ENCODE peak calls at places on chromosomes 7 and 10, in six cellular contexts. I, X, M, R, G and K are unnamed samples. For H3K79me2 and H3K4me1, the result is how much of the 10 kb centered on the place peaks cover.

GRCh38 chr10:5219262-5219661 is 22.6 kb downstream of the AKR1C4 start:
- DNase-seq in X (no peak), R (no peak), M (no peak), I (no peak), G (no peak), K (no peak)

GRCh38 chr7:156765901-156766656 is 125.5 kb downstream of the RNF32 start:
- DNase-seq in R (no peak), M (no peak), I (peak), X (peak), G (no peak), K (no peak)

GRCh38 chr7:78151229-78151628 is 352.7 kb downstream of the PHTF2 start:
- DNase-seq in R (no peak), G (peak), X (no peak), M (no peak), I (peak), K (no peak)

GRCh38 chr7:46963719-46964118 is 618.2 kb downstream of the TNS3 start:
- DNase-seq in M (no peak), X (no peak), R (no peak), I (no peak), G (no peak), K (no peak)

GRCh38 chr10:114489521-114490310 is 85.4 kb upstream of the AFAP1L2 start:
- DNase-seq in G (peak), X (no peak), M (no peak), R (peak), I (no peak), K (peak)

GRCh38 chr7:157612664-157613561 is 276.1 kb downstream of the DNAJB6 start:
- DNase-seq in X (no peak), M (no peak), I (peak), R (no peak), G (no peak), K (peak)

GRCh38 chr10:79331709-79332108 is 15.6 kb upstream of the PPIF start:
- DNase-seq in G (peak), X (no peak), R (no peak), I (peak), M (peak), K (no peak)

GRCh38 chr10:69645296-69645665 is 15.2 kb downstream of the FAM241B start:
- DNase-seq in I (peak), M (no peak), X (no peak), G (no peak), R (no peak), K (peak)

GRCh38 chr10:43689618-43689954 is 40.9 kb upstream of the ZNF32 start:
- DNase-seq in M (no peak), I (peak), G (peak), R (no peak), X (peak), K (peak)

GRCh38 chr10:4947039-4947634 is 16.1 kb upstream of the AKR1C1 start:
- DNase-seq in M (no peak), X (no peak), I (peak), R (no peak), G (peak), K (no peak)

DNA sequence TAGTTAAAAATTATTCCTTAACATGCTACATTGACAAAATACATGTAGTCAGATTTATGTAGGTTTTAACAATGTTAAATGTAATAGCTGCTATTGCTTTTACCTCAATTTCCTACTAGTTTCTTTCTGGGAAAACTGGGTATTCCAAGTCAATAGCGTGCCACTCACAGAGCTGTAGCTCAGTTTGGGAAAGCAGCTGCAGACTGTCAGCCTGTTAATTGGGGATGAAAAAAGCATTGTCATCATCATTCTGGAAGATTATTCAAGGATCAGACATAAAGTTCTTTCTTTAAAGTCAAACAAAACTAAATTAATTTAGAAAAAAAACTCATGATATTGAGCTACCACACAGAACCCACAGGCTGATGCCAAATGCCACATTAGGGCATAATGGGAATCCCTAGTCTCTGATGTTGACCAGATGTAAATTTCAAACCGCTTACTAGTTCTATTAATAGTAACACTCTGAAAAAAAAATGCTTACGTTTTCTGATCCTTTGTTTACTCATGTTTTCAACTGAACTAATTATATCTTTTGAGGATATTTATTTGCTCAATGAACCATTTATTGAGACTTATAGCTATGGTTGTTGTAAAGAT is 19.6 kb upstream of the AGMO start:
- DNase-seq in M (no peak), I (no peak), X (no peak), G (no peak), R (no peak), K (no peak)
- H3K79me2 ChIP-seq in M (under half), I (under half), X (under half), G (under half), R (under half), K (under half)

DNA sequence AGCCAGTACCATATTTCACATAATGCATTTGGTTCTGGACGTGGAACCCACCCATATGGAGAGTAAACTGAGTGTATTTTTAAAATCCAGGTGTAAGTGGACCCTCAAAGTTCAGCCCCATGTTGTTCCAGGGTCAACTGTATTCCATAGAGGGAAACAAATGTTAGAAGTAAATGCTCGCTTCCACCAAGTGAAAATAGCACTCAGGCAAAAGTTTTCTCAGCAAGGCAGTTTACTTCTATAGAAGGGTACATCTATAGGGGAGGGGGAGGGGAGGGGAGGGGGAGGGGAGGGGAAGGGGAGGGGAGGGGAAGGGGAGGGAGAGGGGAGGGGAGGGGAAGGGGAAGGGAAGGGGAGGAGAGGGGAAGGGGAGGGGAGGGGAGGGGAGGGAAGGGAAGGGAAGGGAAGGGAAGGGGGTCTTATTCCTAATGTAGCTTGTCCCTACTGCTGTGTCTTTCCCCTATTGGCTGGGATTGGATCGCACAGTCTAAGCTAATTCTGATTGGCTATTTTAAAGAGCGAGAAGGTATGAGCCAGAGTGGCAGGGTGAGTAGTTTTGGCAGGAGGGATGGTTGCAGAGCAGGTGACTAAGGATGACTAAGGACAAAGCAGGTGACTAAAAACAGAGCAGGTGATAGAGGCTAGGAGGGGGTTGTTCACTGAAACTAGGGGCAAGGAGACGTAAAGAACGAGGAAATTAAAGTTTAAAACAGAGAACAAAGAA is 29.1 kb downstream of the GARIN1A start:
- DNase-seq in G (no peak), R (no peak), I (no peak), M (peak), X (no peak), K (no peak)
- H3K4me2 ChIP-seq in G (no peak), R (no peak), I (no peak), M (peak), X (no peak), K (no peak)

DNA sequence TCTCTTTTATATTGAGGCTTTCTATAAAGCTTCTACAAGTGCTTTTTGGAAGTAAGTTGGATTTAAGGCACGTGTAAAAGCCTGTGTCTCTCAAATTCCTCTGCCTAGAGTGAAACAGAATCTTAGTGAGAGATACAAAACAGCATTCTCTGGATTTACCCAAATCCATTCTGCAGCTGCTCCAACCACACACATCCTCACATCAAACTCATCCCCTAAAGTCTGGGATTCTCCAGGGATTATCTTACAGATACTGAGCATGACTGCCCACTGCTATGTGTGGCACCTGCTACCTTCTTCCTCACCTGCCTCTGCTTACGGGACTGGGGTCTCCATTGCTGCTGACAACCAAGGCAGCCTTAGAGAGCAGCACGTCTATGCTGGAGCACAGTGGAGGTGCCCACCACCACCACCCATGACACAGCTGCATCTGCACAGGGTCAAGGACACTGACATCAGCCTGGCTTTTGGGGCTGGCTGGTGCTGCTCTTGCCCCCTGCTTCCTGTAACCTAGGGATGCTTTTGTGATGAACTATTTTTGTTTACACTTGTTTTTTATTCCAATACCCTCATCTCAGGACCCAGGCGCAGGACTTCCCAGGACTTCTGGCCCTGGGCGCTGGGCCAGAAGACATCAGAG is 139.2 kb upstream of the NAMPT start:
- DNase-seq in X (no peak), I (no peak), G (no peak), M (no peak), R (no peak), K (no peak)
- H3K4me1 ChIP-seq in X (under half), I (under half), G (under half), M (under half), R (under half), K (under half)

DNA sequence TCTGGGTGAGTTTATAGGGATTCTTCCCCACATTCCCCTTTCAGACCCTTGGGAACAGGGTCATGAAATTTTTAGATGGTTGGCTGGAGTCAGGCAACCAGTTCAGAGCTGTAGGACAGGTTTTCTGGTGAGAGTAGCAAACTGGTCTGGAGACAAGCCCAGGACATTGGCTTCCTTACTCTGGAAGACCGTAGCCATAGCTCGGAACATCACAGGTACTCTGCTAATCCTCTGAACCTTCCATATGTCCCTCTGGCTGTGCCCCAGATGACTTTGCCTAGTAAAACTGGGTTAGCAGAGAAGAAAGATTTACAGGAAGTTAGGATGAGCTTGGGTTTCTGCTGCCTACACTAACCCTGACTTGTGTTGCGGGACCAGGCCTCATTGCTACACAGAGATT is 104.5 kb upstream of the MKLN1 start:
- DNase-seq in I (no peak), X (no peak), M (no peak), G (no peak), R (no peak), K (no peak)
- H3K79me2 ChIP-seq in I (under half), X (under half), M (under half), G (under half), R (under half), K (under half)

GRCh38 chr7:26292768-26293560 is 1.3 kb downstream of the SNX10 start:
- DNase-seq in R (no peak), I (no peak), X (no peak), G (no peak), M (no peak), K (peak)

GRCh38 chr7:26293569-26294308 is 2.1 kb downstream of the SNX10 start:
- DNase-seq in X (no peak), M (no peak), G (no peak), R (no peak), I (no peak), K (no peak)

GRCh38 chr7:26291699-26292538 is at the start of gene SNX10:
- DNase-seq in R (no peak), M (peak), G (peak), I (peak), X (peak), K (peak)

GRCh38 chr7:26298432-26299058 is 6.9 kb downstream of the SNX10 start:
- DNase-seq in I (no peak), R (no peak), G (no peak), X (no peak), M (no peak), K (no peak)

GRCh38 chr7:26295015-26295414 is 3.4 kb downstream of the SNX10 start:
- DNase-seq in I (no peak), X (no peak), R (no peak), M (no peak), G (no peak), K (no peak)
- H3K4me2 ChIP-seq in I (no peak), X (no peak), R (no peak), M (no peak), G (no peak), K (no peak)

GRCh38 chr10:86870679-86871078 is 86.7 kb downstream of the MMRN2 start:
- DNase-seq in G (no peak), X (no peak), I (no peak), R (no peak), M (no peak), K (no peak)

GRCh38 chr10:86872757-86873156 is 84.7 kb downstream of the MMRN2 start:
- DNase-seq in X (no peak), M (no peak), I (no peak), G (peak), R (peak), K (peak)

GRCh38 chr10:86867149-86867548 is 90.3 kb downstream of the MMRN2 start:
- DNase-seq in X (no peak), R (no peak), M (no peak), I (no peak), G (no peak), K (no peak)

GRCh38 chr10:86871563-86872183 is 85.7 kb downstream of the MMRN2 start:
- DNase-seq in R (no peak), X (no peak), M (no peak), I (no peak), G (peak), K (peak)

GRCh38 chr10:86868353-86868752 is 89.1 kb downstream of the MMRN2 start:
- DNase-seq in X (no peak), R (peak), M (no peak), I (no peak), G (peak), K (peak)
- H3K4me1 ChIP-seq in X (under half), R (under half), M (under half), I (under half), G (under half), K (under half)

GRCh38 chr7:105065104-105065503 is 51.1 kb downstream of the KMT2E start:
- DNase-seq in G (no peak), X (no peak), M (no peak), I (no peak), R (no peak), K (no peak)

GRCh38 chr7:105055621-105056020 is 41.6 kb downstream of the KMT2E start:
- DNase-seq in R (no peak), M (no peak), X (no peak), G (no peak), I (no peak), K (no peak)

GRCh38 chr7:105057472-105057871 is 43.5 kb downstream of the KMT2E start:
- DNase-seq in X (no peak), M (no peak), I (no peak), R (no peak), G (no peak), K (no peak)

GRCh38 chr7:105060923-105061322 is 46.9 kb downstream of the KMT2E start:
- DNase-seq in I (no peak), G (no peak), M (no peak), R (no peak), X (no peak), K (no peak)

GRCh38 chr7:105060394-105060793 is 46.4 kb downstream of the KMT2E start:
- DNase-seq in X (no peak), R (no peak), I (peak), G (no peak), M (no peak), K (no peak)
- H3K79me2 ChIP-seq in X (half or more), R (half or more), I (half or more), G (half or more), M (half or more), K (half or more)

GRCh38 chr10:132516771-132517725 is 20.5 kb upstream of the INPP5A start:
- DNase-seq in X (peak), M (peak), I (peak), R (peak), G (peak), K (peak)

GRCh38 chr10:132520147-132520811 is 17.3 kb upstream of the INPP5A start:
- DNase-seq in G (peak), M (no peak), X (no peak), I (peak), R (no peak), K (no peak)

GRCh38 chr10:132517951-132518521 is 19.6 kb upstream of the INPP5A start:
- DNase-seq in M (no peak), I (peak), G (no peak), R (no peak), X (peak), K (peak)

GRCh38 chr10:132519382-132520146 is 18.0 kb upstream of the INPP5A start:
- DNase-seq in R (no peak), M (no peak), I (peak), X (no peak), G (no peak), K (no peak)

DNA sequence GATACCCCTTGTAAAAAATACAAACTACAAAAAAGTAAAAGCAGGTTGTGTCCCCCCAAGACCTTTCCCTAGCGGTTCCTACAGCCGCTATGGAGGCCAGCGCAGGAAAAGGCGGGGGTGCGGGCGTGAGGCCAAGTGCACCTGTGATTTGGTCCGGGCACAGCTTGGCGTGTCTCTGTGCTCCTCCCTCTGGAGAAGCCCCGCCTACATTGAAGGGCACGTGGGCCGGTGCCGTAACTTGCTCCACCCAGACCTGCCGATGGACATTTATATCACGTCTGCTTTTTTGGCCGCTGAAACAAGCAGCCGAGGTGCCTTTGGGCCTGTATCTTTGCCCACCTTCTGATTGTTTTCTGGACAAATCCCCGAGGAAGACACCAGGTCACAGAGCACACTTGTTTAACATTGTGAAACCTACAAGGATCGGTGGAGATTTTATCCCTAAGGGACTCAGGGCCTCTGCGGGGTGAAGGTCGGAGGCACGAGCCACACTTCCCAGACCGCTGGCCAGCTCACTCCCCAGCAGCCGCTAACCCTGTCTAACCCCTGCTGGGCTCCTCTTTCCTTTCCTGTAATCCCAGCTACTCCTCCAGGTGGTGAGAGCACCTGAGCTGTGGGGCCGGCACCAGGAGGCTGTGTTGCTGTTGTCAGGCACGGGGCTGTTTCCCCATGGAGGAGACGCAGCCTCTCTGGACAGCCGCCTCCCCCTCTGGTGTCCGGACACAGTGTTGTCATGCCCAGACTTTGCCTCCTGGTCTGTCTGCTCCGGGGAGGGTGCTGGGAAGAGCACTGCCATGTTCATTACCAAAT is 18.8 kb upstream of the INPP5A start:
- DNase-seq in I (peak), X (peak), R (no peak), G (no peak), M (peak), K (peak)
- H3K4me2 ChIP-seq in I (no peak), X (peak), R (no peak), G (no peak), M (peak), K (peak)

GRCh38 chr7:30433082-30433481 is 45.5 kb downstream of the NOD1 start:
- DNase-seq in I (peak), M (no peak), G (peak), X (no peak), R (peak), K (peak)
- H3K4me1 ChIP-seq in I (under half), M (under half), G (under half), X (under half), R (under half), K (under half)

DNA sequence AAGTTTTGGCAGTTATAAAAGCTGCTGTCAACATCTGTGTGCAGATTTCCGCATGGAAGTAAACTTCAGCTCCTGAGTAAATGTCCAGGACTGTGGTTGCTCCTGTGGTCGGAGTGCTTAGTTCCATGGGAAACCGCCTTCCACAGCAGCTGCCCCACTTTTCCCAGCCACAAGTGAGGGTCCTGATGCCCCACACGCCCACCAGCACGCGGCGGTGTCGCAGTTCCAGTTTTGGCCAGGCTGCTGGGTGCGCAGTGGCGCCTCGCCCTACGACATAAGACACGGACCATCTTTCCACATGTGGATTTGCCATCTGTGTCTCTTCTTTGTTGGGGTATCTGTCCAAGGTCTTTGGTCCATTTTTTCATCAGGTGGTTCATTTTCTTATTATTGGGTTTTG is 167.1 kb downstream of the DIP2C start:
- DNase-seq in X (no peak), M (no peak), I (no peak), G (no peak), R (no peak), K (no peak)
- H3K79me2 ChIP-seq in X (under half), M (under half), I (half or more), G (under half), R (under half), K (under half)